ENCODE peak calls at places on chromosomes 4 and X, in eight cellular contexts. One of them, this sample, is unnamed.

GRCh38 chrX:80282535-80282934 is 137.7 kb upstream of the TENT5D start:
- DNase-seq in pancreas: no peak
- DNase-seq in HCT116: no peak
- DNase-seq in sigmoid colon: no peak
- DNase-seq in colonic mucosa: no peak
- DNase-seq in mesendoderm: no peak
- DNase-seq in psoas muscle: no peak
- DNase-seq in fibroblast of lung: no peak
- DNase-seq in this sample: no peak

GRCh38 chr4:81164623-81165416 is 50.2 kb downstream of the PRKG2 start:
- DNase-seq in pancreas: no peak
- DNase-seq in HCT116: peak; percentile 92
- DNase-seq in sigmoid colon: no peak
- DNase-seq in colonic mucosa: peak; percentile 40
- DNase-seq in mesendoderm: no peak
- DNase-seq in psoas muscle: no peak
- DNase-seq in fibroblast of lung: peak; percentile 39
- DNase-seq in this sample: no peak

GRCh38 chrX:1322393-1322792 is 14.2 kb upstream of the IL3RA start:
- DNase-seq in pancreas: no peak
- DNase-seq in HCT116: no peak
- DNase-seq in sigmoid colon: no peak
- DNase-seq in colonic mucosa: no peak
- DNase-seq in mesendoderm: no peak
- DNase-seq in psoas muscle: no peak
- DNase-seq in fibroblast of lung: no peak
- DNase-seq in this sample: no peak

GRCh38 chr4:60611762-60612496 is 588.2 kb upstream of the ADGRL3 start:
- DNase-seq in pancreas: no peak
- DNase-seq in HCT116: no peak
- DNase-seq in sigmoid colon: no peak
- DNase-seq in colonic mucosa: no peak
- DNase-seq in mesendoderm: peak; percentile 68
- DNase-seq in psoas muscle: no peak
- DNase-seq in fibroblast of lung: no peak
- DNase-seq in this sample: no peak

GRCh38 chr4:56310401-56310800 is 76.9 kb downstream of the AASDH start:
- DNase-seq in pancreas: no peak
- DNase-seq in HCT116: no peak
- DNase-seq in sigmoid colon: no peak
- DNase-seq in colonic mucosa: no peak
- DNase-seq in mesendoderm: no peak
- DNase-seq in psoas muscle: no peak
- DNase-seq in fibroblast of lung: no peak
- DNase-seq in this sample: no peak

GRCh38 chr4:139956436-139957107 is 197.4 kb downstream of the MAML3 start:
- DNase-seq in pancreas: no peak
- DNase-seq in HCT116: no peak
- DNase-seq in sigmoid colon: no peak
- DNase-seq in colonic mucosa: no peak
- DNase-seq in mesendoderm: no peak
- DNase-seq in psoas muscle: no peak
- DNase-seq in fibroblast of lung: peak; percentile 41
- DNase-seq in this sample: no peak

GRCh38 chr4:138158746-138159297 is 83.3 kb downstream of the SLC7A11 start:
- DNase-seq in pancreas: no peak
- DNase-seq in HCT116: no peak
- DNase-seq in sigmoid colon: no peak
- DNase-seq in colonic mucosa: no peak
- DNase-seq in mesendoderm: peak; percentile 10
- DNase-seq in psoas muscle: no peak
- DNase-seq in fibroblast of lung: peak; percentile 73
- DNase-seq in this sample: no peak

GRCh38 chrX:40749874-40750273 is 14.5 kb upstream of the MED14 start:
- DNase-seq in pancreas: no peak
- DNase-seq in HCT116: no peak
- DNase-seq in sigmoid colon: no peak
- DNase-seq in colonic mucosa: no peak
- DNase-seq in mesendoderm: no peak
- DNase-seq in psoas muscle: no peak
- DNase-seq in fibroblast of lung: no peak
- DNase-seq in this sample: no peak

GRCh38 chr4:3467601-3468031 is 4.5 kb downstream of the DOK7 start:
- DNase-seq in pancreas: no peak
- DNase-seq in HCT116: no peak
- DNase-seq in sigmoid colon: no peak
- DNase-seq in colonic mucosa: no peak
- DNase-seq in mesendoderm: peak; percentile 32
- DNase-seq in psoas muscle: peak; percentile 51
- DNase-seq in fibroblast of lung: no peak
- DNase-seq in this sample: no peak

GRCh38 chrX:133639726-133640125 is 224.4 kb upstream of the GPC4 start:
- DNase-seq in pancreas: no peak
- DNase-seq in HCT116: no peak
- DNase-seq in sigmoid colon: no peak
- DNase-seq in colonic mucosa: no peak
- DNase-seq in mesendoderm: peak; percentile 18
- DNase-seq in psoas muscle: no peak
- DNase-seq in fibroblast of lung: no peak
- DNase-seq in this sample: no peak

GRCh38 chrX:44873415-44874270 is 655 bp downstream of the KDM6A start:
- DNase-seq in pancreas: peak; percentile 62
- DNase-seq in HCT116: no peak
- DNase-seq in sigmoid colon: peak; percentile 81
- DNase-seq in colonic mucosa: peak; percentile 62
- DNase-seq in mesendoderm: peak; percentile 43
- DNase-seq in psoas muscle: peak; percentile 83
- DNase-seq in fibroblast of lung: peak; percentile 37
- DNase-seq in this sample: no peak

GRCh38 chrX:25019707-25020390 is 4.1 kb upstream of the ARX start:
- DNase-seq in pancreas: no peak
- DNase-seq in HCT116: no peak
- DNase-seq in sigmoid colon: no peak
- DNase-seq in colonic mucosa: no peak
- DNase-seq in mesendoderm: peak; percentile 21
- DNase-seq in psoas muscle: no peak
- DNase-seq in fibroblast of lung: no peak
- DNase-seq in this sample: no peak

GRCh38 chrX:23493941-23494374 is 159.3 kb downstream of the PTCHD1 start:
- DNase-seq in pancreas: peak; percentile 44
- DNase-seq in HCT116: peak; percentile 7
- DNase-seq in sigmoid colon: no peak
- DNase-seq in colonic mucosa: peak; percentile 27
- DNase-seq in mesendoderm: peak; percentile 38
- DNase-seq in psoas muscle: no peak
- DNase-seq in fibroblast of lung: no peak
- DNase-seq in this sample: no peak

GRCh38 chr4:7832331-7832730 is 107.3 kb downstream of the AFAP1 start:
- DNase-seq in pancreas: no peak
- DNase-seq in HCT116: no peak
- DNase-seq in sigmoid colon: peak; percentile 19
- DNase-seq in colonic mucosa: no peak
- DNase-seq in mesendoderm: no peak
- DNase-seq in psoas muscle: no peak
- DNase-seq in fibroblast of lung: no peak
- DNase-seq in this sample: no peak

GRCh38 chr4:113106076-113106475 is 56.6 kb downstream of the ANK2 start:
- DNase-seq in pancreas: no peak
- DNase-seq in HCT116: peak; percentile 23
- DNase-seq in sigmoid colon: no peak
- DNase-seq in colonic mucosa: no peak
- DNase-seq in mesendoderm: peak; percentile 54
- DNase-seq in psoas muscle: no peak
- DNase-seq in fibroblast of lung: peak; percentile 77
- DNase-seq in this sample: no peak

GRCh38 chr4:189917161-189917891 is 23.3 kb upstream of the FRG1 start:
- DNase-seq in pancreas: no peak
- DNase-seq in HCT116: no peak
- DNase-seq in sigmoid colon: no peak
- DNase-seq in colonic mucosa: no peak
- DNase-seq in mesendoderm: no peak
- DNase-seq in psoas muscle: no peak
- DNase-seq in fibroblast of lung: no peak
- DNase-seq in this sample: no peak

GRCh38 chrX:130173190-130173895 is 1.6 kb downstream of the RAB33A start:
- DNase-seq in pancreas: no peak
- DNase-seq in HCT116: no peak
- DNase-seq in sigmoid colon: peak; percentile 73
- DNase-seq in colonic mucosa: peak; percentile 41
- DNase-seq in mesendoderm: no peak
- DNase-seq in psoas muscle: no peak
- DNase-seq in fibroblast of lung: peak; percentile 93
- DNase-seq in this sample: no peak

GRCh38 chrX:96102997-96103396 is 581.6 kb upstream of the DIAPH2 start:
- DNase-seq in pancreas: no peak
- DNase-seq in HCT116: no peak
- DNase-seq in sigmoid colon: peak; percentile 62
- DNase-seq in colonic mucosa: no peak
- DNase-seq in mesendoderm: no peak
- DNase-seq in psoas muscle: no peak
- DNase-seq in fibroblast of lung: peak; percentile 19
- DNase-seq in this sample: no peak

GRCh38 chr4:73446336-73446938 is 10.4 kb downstream of the AFP start:
- DNase-seq in pancreas: peak; percentile 23
- DNase-seq in HCT116: peak; percentile 48
- DNase-seq in sigmoid colon: no peak
- DNase-seq in colonic mucosa: no peak
- DNase-seq in mesendoderm: peak; percentile 67
- DNase-seq in psoas muscle: no peak
- DNase-seq in fibroblast of lung: peak; percentile 64
- DNase-seq in this sample: no peak

GRCh38 chr4:55178226-55179005 is 53.0 kb upstream of the KDR start:
- DNase-seq in pancreas: no peak
- DNase-seq in HCT116: no peak
- DNase-seq in sigmoid colon: no peak
- DNase-seq in colonic mucosa: peak; percentile 24
- DNase-seq in mesendoderm: peak; percentile 55
- DNase-seq in psoas muscle: no peak
- DNase-seq in fibroblast of lung: no peak
- DNase-seq in this sample: no peak
- H3K27ac ChIP-seq in pancreas: no peak overlapping the region
- H3K27ac ChIP-seq in HCT116: no peak overlapping the region
- H3K27ac ChIP-seq in sigmoid colon: no peak overlapping the region
- H3K27ac ChIP-seq in colonic mucosa: no peak overlapping the region
- H3K27ac ChIP-seq in mesendoderm: peak overlapping the region; percentile 16
- H3K27ac ChIP-seq in psoas muscle: peak overlapping the region; percentile 20
- H3K27ac ChIP-seq in fibroblast of lung: no peak overlapping the region
- H3K27ac ChIP-seq in this sample: no peak overlapping the region

DNA sequence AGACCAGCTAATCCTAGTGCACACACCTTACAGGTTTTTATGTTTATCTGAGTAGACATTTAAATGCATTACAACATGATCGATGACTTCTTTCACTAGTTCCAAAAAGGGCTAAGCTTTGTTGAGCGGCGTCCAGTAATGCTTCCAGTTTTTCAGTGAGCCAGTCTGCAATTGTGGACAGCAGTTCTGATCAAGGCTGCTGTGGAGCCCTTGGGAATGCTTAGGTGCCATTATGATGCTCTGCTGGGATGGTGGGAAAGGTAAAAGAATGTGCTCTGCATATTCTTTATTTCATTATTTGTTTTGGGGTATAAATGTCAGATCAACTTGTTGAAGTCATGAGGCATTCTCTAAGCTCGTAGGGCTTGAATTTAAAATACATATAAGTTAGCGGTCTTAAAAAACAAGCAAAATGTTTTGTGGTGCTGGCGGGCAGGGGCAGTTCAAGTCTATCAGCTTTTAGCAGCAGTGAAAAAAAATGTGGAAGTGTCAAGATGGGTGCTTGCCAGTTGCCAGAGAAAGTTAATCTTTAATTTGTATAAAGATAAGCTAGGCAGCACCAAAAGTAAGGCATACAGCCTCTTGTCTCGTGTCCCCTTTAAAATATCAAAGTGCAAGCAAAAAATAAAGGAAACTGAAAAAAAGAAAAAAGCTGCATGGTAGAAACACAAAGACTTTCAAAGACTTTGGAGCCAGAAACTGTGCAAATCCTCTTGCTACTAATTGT is 5.8 kb downstream of the MID1IP1 start:
- DNase-seq in pancreas: peak; percentile 28
- DNase-seq in HCT116: no peak
- DNase-seq in sigmoid colon: no peak
- DNase-seq in colonic mucosa: no peak
- DNase-seq in mesendoderm: peak; percentile 36
- DNase-seq in psoas muscle: no peak
- DNase-seq in fibroblast of lung: no peak
- DNase-seq in this sample: no peak
- H3K4me3 ChIP-seq in pancreas: peak overlapping the region; percentile 48
- H3K4me3 ChIP-seq in HCT116: no peak overlapping the region
- H3K4me3 ChIP-seq in sigmoid colon: peak overlapping the region; percentile 71
- H3K4me3 ChIP-seq in colonic mucosa: no peak overlapping the region
- H3K4me3 ChIP-seq in mesendoderm: peak overlapping the region; percentile 58
- H3K4me3 ChIP-seq in psoas muscle: peak overlapping the region; percentile 69
- H3K4me3 ChIP-seq in fibroblast of lung: peak overlapping the region; percentile 87
- H3K4me3 ChIP-seq in this sample: peak overlapping the region; percentile 4

GRCh38 chrX:67520671-67521070 is 23.1 kb upstream of the AR start:
- DNase-seq in pancreas: no peak
- DNase-seq in HCT116: no peak
- DNase-seq in sigmoid colon: no peak
- DNase-seq in colonic mucosa: no peak
- DNase-seq in mesendoderm: no peak
- DNase-seq in psoas muscle: no peak
- DNase-seq in fibroblast of lung: no peak
- DNase-seq in this sample: no peak
- H3K36me3 ChIP-seq in pancreas: no peaks in the 10 kb centered on the region
- H3K36me3 ChIP-seq in HCT116: no peaks in the 10 kb centered on the region
- H3K36me3 ChIP-seq in sigmoid colon: no peaks in the 10 kb centered on the region
- H3K36me3 ChIP-seq in colonic mucosa: no peaks in the 10 kb centered on the region
- H3K36me3 ChIP-seq in mesendoderm: no peaks in the 10 kb centered on the region
- H3K36me3 ChIP-seq in psoas muscle: no peaks in the 10 kb centered on the region
- H3K36me3 ChIP-seq in fibroblast of lung: no peaks in the 10 kb centered on the region
- H3K36me3 ChIP-seq in this sample: no peaks in the 10 kb centered on the region

GRCh38 chr4:6270691-6271121 is 1.1 kb downstream of the WFS1 start:
- DNase-seq in pancreas: no peak
- DNase-seq in HCT116: no peak
- DNase-seq in sigmoid colon: no peak
- DNase-seq in colonic mucosa: no peak
- DNase-seq in mesendoderm: no peak
- DNase-seq in psoas muscle: peak; percentile 45
- DNase-seq in fibroblast of lung: peak; percentile 51
- DNase-seq in this sample: no peak

GRCh38 chr4:6267573-6267972 is 2.1 kb upstream of the WFS1 start:
- DNase-seq in pancreas: no peak
- DNase-seq in HCT116: no peak
- DNase-seq in sigmoid colon: no peak
- DNase-seq in colonic mucosa: no peak
- DNase-seq in mesendoderm: no peak
- DNase-seq in psoas muscle: no peak
- DNase-seq in fibroblast of lung: no peak
- DNase-seq in this sample: no peak

GRCh38 chr4:6269400-6269650 is 325 bp upstream of the WFS1 start:
- DNase-seq in pancreas: no peak
- DNase-seq in HCT116: no peak
- DNase-seq in sigmoid colon: no peak
- DNase-seq in colonic mucosa: no peak
- DNase-seq in mesendoderm: no peak
- DNase-seq in psoas muscle: no peak
- DNase-seq in fibroblast of lung: no peak
- DNase-seq in this sample: no peak

GRCh38 chr4:6269651-6270511 is at the start of gene WFS1:
- DNase-seq in pancreas: peak; percentile 98
- DNase-seq in HCT116: peak; percentile 94
- DNase-seq in sigmoid colon: peak; percentile 99
- DNase-seq in colonic mucosa: peak; percentile 99
- DNase-seq in mesendoderm: peak; percentile 99
- DNase-seq in psoas muscle: peak; percentile 99
- DNase-seq in fibroblast of lung: peak; percentile 98
- DNase-seq in this sample: peak; percentile 95

GRCh38 chr4:6268650-6269399 is 825 bp upstream of the WFS1 start:
- DNase-seq in pancreas: no peak
- DNase-seq in HCT116: no peak
- DNase-seq in sigmoid colon: no peak
- DNase-seq in colonic mucosa: no peak
- DNase-seq in mesendoderm: peak; percentile 16
- DNase-seq in psoas muscle: peak; percentile 49
- DNase-seq in fibroblast of lung: no peak
- DNase-seq in this sample: no peak
- H3K27ac ChIP-seq in pancreas: no peak overlapping the region
- H3K27ac ChIP-seq in HCT116: no peak overlapping the region
- H3K27ac ChIP-seq in sigmoid colon: peak overlapping the region; percentile 69
- H3K27ac ChIP-seq in colonic mucosa: no peak overlapping the region
- H3K27ac ChIP-seq in mesendoderm: no peak overlapping the region
- H3K27ac ChIP-seq in psoas muscle: no peak overlapping the region
- H3K27ac ChIP-seq in fibroblast of lung: no peak overlapping the region
- H3K27ac ChIP-seq in this sample: no peak overlapping the region